ENCODE peak calls at places on chromosomes 7 and 10, in five cellular contexts. Q is H9, M is H1, R is trophoblast cell, O is neuronal stem cell. V is an unnamed sample.

GRCh38 chr10:49280001-49280408 is 19.0 kb upstream of the C10orf71 start:
- DNase-seq in M (no peak), R (peak), O (no peak), Q (no peak), V (no peak)

GRCh38 chr7:55794527-55794926 is 68.0 kb downstream of the SEPTIN14 start:
- DNase-seq in R (peak), O (no peak), M (no peak), Q (no peak), V (no peak)

GRCh38 chr7:15836041-15836440 is 149.6 kb upstream of the MEOX2 start:
- DNase-seq in O (no peak), M (no peak), Q (peak), R (no peak), V (no peak)

GRCh38 chr10:13977861-13978843 is 352.6 kb downstream of the FRMD4A start:
- DNase-seq in Q (no peak), R (no peak), O (no peak), M (no peak), V (peak)

GRCh38 chr7:13871008-13871407 is 118.5 kb downstream of the ETV1 start:
- DNase-seq in M (no peak), Q (no peak), O (no peak), R (no peak), V (no peak)

GRCh38 chr7:156604311-156604710 is 36.3 kb upstream of the RNF32 start:
- DNase-seq in R (peak), O (no peak), Q (peak), M (no peak), V (no peak)

GRCh38 chr7:140683657-140684056 is 10.9 kb downstream of the ADCK2 start:
- DNase-seq in Q (no peak), M (no peak), O (no peak), R (no peak), V (no peak)

GRCh38 chr7:31734456-31734855 is 47.4 kb downstream of the PPP1R17 start:
- DNase-seq in Q (no peak), M (no peak), O (no peak), R (peak), V (no peak)

GRCh38 chr7:44990520-44991023 is 9.4 kb upstream of the CCM2 start:
- DNase-seq in Q (no peak), M (no peak), R (peak), O (no peak), V (no peak)

GRCh38 chr10:128152741-128153583 is 26.7 kb upstream of the MKI67 start:
- DNase-seq in R (no peak), M (no peak), O (no peak), Q (peak), V (no peak)

GRCh38 chr7:105799677-105800076 is 76.7 kb downstream of the ATXN7L1 start:
- DNase-seq in O (no peak), Q (no peak), M (no peak), R (no peak), V (peak)

GRCh38 chr10:31774928-31775668 is 153.5 kb downstream of the ARHGAP12 start:
- DNase-seq in R (no peak), M (no peak), Q (no peak), O (peak), V (no peak)

GRCh38 chr10:26780793-26781601 is 79.8 kb downstream of the ABI1 start:
- DNase-seq in R (peak), O (no peak), Q (peak), M (no peak), V (peak)

GRCh38 chr7:102169651-102170416 is 116.8 kb upstream of the SH2B2 start:
- DNase-seq in O (no peak), R (no peak), Q (no peak), M (no peak), V (peak)

GRCh38 chr7:112497481-112497880 is 16.7 kb downstream of the LSMEM1 start:
- DNase-seq in R (no peak), O (no peak), M (no peak), Q (no peak), V (no peak)

GRCh38 chr10:121556448-121556847 is 41.8 kb downstream of the FGFR2 start:
- DNase-seq in O (no peak), M (no peak), R (no peak), Q (no peak), V (no peak)

GRCh38 chr10:45473126-45473525 is 99.1 kb downstream of the ALOX5 start:
- DNase-seq in Q (no peak), R (no peak), O (no peak), M (no peak), V (no peak)

GRCh38 chr10:76336213-76336963 is 905.0 kb downstream of the LRMDA start:
- DNase-seq in R (no peak), O (no peak), M (no peak), Q (no peak), V (peak)

GRCh38 chr7:130543611-130544010 is 51.7 kb downstream of the MEST start:
- DNase-seq in R (no peak), Q (no peak), O (no peak), M (no peak), V (no peak)

GRCh38 chr10:12195281-12195602 is 449 bp downstream of the NUDT5 start:
- DNase-seq in R (no peak), M (no peak), Q (no peak), O (no peak), V (no peak)

GRCh38 chr10:15461353-15462108 is 90.4 kb upstream of the FAM171A1 start:
- DNase-seq in O (no peak), M (no peak), Q (no peak), R (peak), V (peak)

GRCh38 chr7:129664029-129665012 is 52.8 kb downstream of the NRF1 start:
- DNase-seq in R (peak), O (no peak), Q (no peak), M (no peak), V (peak)

GRCh38 chr7:29243777-29244655 is 49.4 kb downstream of the CHN2 start:
- DNase-seq in Q (peak), R (peak), O (no peak), M (peak), V (no peak)

GRCh38 chr7:71486856-71487628 is 355.1 kb downstream of the GALNT17 start:
- DNase-seq in O (no peak), M (no peak), Q (no peak), R (peak), V (peak)

GRCh38 chr7:104603957-104604356 is 275.6 kb downstream of the LHFPL3 start:
- DNase-seq in O (no peak), M (no peak), Q (no peak), R (no peak), V (no peak)

GRCh38 chr10:93819520-93819919 is 61.8 kb downstream of the LGI1 start:
- DNase-seq in Q (no peak), R (no peak), O (no peak), M (no peak), V (no peak)

GRCh38 chr7:7131273-7131672 is 51.1 kb upstream of the C1GALT1 start:
- DNase-seq in O (no peak), R (no peak), Q (peak), M (no peak), V (no peak)

GRCh38 chr7:123916240-123916724 is 8.8 kb upstream of the SPAM1 start:
- DNase-seq in M (no peak), O (peak), Q (peak), R (peak), V (peak)

GRCh38 chr7:110296321-110296720 is 794.6 kb upstream of the LRRN3 start:
- DNase-seq in M (no peak), R (no peak), O (no peak), Q (no peak), V (no peak)

GRCh38 chr10:3471927-3472704 is 299.5 kb upstream of the PITRM1 start:
- DNase-seq in M (no peak), R (peak), O (peak), Q (no peak), V (peak)

GRCh38 chr10:17375936-17376584 is 78.3 kb downstream of the ST8SIA6 start:
- DNase-seq in M (peak), R (peak), Q (peak), O (no peak), V (peak)

GRCh38 chr10:17780727-17781126 is 28.4 kb upstream of the MRC1 start:
- DNase-seq in O (no peak), Q (no peak), M (no peak), R (no peak), V (no peak)

GRCh38 chr10:71771821-71772617 is 1.3 kb downstream of the VSIR start:
- DNase-seq in M (no peak), Q (no peak), R (peak), O (no peak), V (peak)

GRCh38 chr7:38929460-38930171 is 20.6 kb upstream of the VPS41 start:
- DNase-seq in M (no peak), O (no peak), R (no peak), Q (no peak), V (no peak)

DNA sequence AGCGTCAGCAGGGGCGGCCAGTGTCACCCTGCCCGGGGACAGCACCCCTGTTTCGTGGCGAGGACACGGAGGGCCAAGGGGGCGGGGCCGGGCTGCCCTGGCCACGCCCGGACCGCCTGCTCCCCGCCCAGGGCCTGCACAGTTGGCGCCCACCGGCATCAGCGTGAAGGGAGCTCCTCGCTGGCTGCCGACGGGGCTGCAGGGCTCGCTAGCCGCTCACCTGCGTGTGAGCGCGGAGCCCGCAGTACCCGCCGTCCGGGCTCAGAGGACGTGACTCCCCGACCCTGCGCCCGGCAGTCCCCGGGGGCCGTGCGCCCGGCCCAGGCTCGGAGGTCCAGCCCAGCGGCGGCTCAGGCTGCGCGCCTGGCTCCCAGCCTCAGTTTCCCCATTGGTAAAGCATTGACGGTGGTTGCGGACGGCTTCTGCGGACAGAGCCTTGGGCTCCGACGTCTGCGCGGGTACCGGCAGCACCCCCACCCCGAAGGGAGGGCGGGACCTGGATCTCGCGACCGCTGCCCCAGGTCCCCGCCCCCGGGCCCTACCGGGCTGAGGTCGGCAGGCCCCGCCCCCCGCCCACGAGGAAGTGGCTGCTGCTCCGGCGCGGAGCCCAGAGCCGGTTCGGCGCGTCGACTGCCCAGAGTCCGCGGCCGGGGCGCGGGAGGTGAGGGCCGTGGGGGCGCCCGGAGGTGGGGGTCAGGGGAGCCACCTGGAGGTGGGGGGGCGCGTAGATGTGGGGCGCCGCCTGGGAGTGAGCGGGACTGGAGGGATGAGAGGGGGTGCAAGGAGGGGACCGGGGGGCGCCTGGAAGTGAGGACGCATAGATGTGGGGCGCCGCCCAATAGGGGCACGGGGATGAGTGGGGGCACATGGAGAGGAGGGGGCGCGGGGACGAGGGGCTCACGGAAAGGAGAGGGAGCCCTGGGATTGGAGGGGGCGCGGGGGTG is at the start of gene ARPC1B:
- DNase-seq in R (peak), O (peak), M (peak), Q (peak), V (peak)
- H2BK12ac ChIP-seq in R (no peak), O (no peak), M (no peak), Q (no peak), V (no peak)

GRCh38 chr10:29537799-29538198 is 97.0 kb downstream of the SVIL start:
- DNase-seq in Q (no peak), O (no peak), R (no peak), M (no peak), V (no peak)
- H2BK12ac ChIP-seq in Q (no peak), O (no peak), R (no peak), M (no peak), V (no peak)

GRCh38 chr7:94666879-94667587 is 11.1 kb upstream of the SGCE start:
- DNase-seq in M (no peak), R (no peak), O (no peak), Q (no peak), V (no peak)
- H2BK12ac ChIP-seq in M (no peak), R (no peak), O (no peak), Q (no peak), V (no peak)

DNA sequence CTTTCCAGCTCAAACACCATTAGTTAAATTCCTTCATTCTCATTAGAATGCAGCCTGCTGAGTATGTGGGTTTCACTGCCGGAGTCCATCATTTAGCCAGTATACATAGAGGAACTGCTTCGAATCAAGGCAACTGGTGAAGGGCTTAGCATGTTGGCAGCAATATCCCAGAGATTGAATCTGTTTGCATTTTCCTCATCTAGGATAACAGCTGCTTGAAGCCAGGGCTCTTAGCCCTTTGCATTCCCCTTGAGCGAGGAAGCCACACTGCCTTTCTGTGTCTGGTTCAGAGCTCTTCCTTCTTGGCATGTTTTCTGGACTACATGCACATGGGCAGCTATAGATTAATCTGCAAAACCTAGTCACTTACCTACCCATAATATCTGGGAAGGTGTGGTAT is 14.6 kb downstream of the NODAL start:
- DNase-seq in M (no peak), R (no peak), Q (no peak), O (no peak), V (no peak)
- H2BK12ac ChIP-seq in M (no peak), R (no peak), Q (no peak), O (no peak), V (no peak)

DNA sequence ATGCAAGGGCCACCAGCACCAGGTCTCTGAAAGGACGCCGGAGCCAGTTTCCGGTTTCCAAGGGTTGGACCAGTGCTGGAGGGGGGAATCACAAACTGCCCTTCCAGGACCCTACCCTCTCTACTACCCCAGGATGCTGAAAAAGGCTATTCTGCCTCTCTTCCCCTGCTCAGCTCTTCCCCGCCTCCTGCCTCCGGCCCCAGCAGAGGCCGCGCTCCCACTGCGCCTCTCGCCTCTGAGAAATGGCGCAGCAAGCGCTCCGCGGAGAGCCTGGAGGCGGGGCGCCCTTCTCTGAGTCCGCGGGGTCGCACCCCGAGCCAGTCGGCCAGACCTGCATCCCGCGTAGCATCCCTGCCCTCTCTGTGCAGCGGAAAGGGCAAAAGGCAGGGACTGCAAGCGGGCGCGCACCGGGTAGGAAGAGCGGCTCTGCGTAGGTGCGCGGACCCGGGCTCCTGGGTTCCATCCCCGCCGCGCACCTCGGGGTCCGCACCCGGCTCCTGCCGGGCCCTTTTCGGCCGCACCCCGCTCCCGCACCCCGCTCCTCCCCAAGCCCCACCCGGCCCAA is 476 bp upstream of the RET start:
- DNase-seq in Q (peak), R (peak), M (peak), O (no peak), V (peak)
- H2BK12ac ChIP-seq in Q (no peak), R (no peak), M (no peak), O (no peak), V (no peak)

GRCh38 chr7:120332433-120332832 is 59.5 kb downstream of the KCND2 start:
- DNase-seq in M (no peak), R (no peak), O (no peak), Q (no peak), V (no peak)
- H2BK12ac ChIP-seq in M (no peak), R (no peak), O (no peak), Q (no peak), V (no peak)

V was measured in mesenchymal stem cell.